ENCODE peak calls at places on chromosome 21, in six cellular contexts. One of them, this sample, is unnamed.

GRCh38 chr21:46021978-46022544 is 40.5 kb downstream of the COL6A1 start:
- DNase-seq in chondrocyte: no peak
- DNase-seq in OCI-M1: no peak
- DNase-seq in WTC11: no peak
- DNase-seq in heart right ventricle: peak
- DNase-seq in ascending aorta: peak
- DNase-seq in this sample: no peak

GRCh38 chr21:42048870-42049577 is 22.1 kb upstream of the UMODL1 start:
- DNase-seq in chondrocyte: no peak
- DNase-seq in ascending aorta: no peak
- DNase-seq in heart right ventricle: no peak
- DNase-seq in WTC11: no peak
- DNase-seq in OCI-M1: no peak
- DNase-seq in this sample: no peak

GRCh38 chr21:27326293-27326692 is 359.4 kb upstream of the ADAMTS5 start:
- DNase-seq in WTC11: no peak
- DNase-seq in OCI-M1: no peak
- DNase-seq in chondrocyte: no peak
- DNase-seq in ascending aorta: no peak
- DNase-seq in heart right ventricle: no peak
- DNase-seq in this sample: no peak

GRCh38 chr21:25934771-25935224 is 200.0 kb downstream of the GABPA start:
- DNase-seq in chondrocyte: no peak
- DNase-seq in ascending aorta: peak
- DNase-seq in OCI-M1: no peak
- DNase-seq in WTC11: no peak
- DNase-seq in heart right ventricle: peak
- DNase-seq in this sample: no peak

GRCh38 chr21:44656868-44657267 is 864 bp upstream of the KRTAP12-3 start:
- DNase-seq in heart right ventricle: no peak
- DNase-seq in ascending aorta: no peak
- DNase-seq in chondrocyte: no peak
- DNase-seq in WTC11: no peak
- DNase-seq in OCI-M1: no peak
- DNase-seq in this sample: no peak

GRCh38 chr21:43684424-43684823 is 25.1 kb downstream of the RRP1B start:
- DNase-seq in WTC11: no peak
- DNase-seq in chondrocyte: no peak
- DNase-seq in OCI-M1: no peak
- DNase-seq in heart right ventricle: no peak
- DNase-seq in ascending aorta: no peak
- DNase-seq in this sample: no peak

GRCh38 chr21:45405271-45405818 is 380 bp downstream of the COL18A1 start:
- DNase-seq in chondrocyte: peak
- DNase-seq in heart right ventricle: peak
- DNase-seq in WTC11: no peak
- DNase-seq in OCI-M1: no peak
- DNase-seq in ascending aorta: no peak
- DNase-seq in this sample: no peak

GRCh38 chr21:34932233-34932632 is 116.9 kb downstream of the RUNX1 start:
- DNase-seq in ascending aorta: no peak
- DNase-seq in heart right ventricle: no peak
- DNase-seq in chondrocyte: no peak
- DNase-seq in WTC11: no peak
- DNase-seq in OCI-M1: no peak
- DNase-seq in this sample: no peak

GRCh38 chr21:31108969-31109368 is 70.7 kb upstream of the KRTAP19-8 start:
- DNase-seq in OCI-M1: no peak
- DNase-seq in heart right ventricle: no peak
- DNase-seq in chondrocyte: no peak
- DNase-seq in ascending aorta: no peak
- DNase-seq in WTC11: no peak
- DNase-seq in this sample: no peak

GRCh38 chr21:44322621-44323325 is 16.4 kb downstream of the CFAP410 start:
- DNase-seq in ascending aorta: no peak
- DNase-seq in WTC11: no peak
- DNase-seq in OCI-M1: no peak
- DNase-seq in heart right ventricle: peak
- DNase-seq in chondrocyte: no peak
- DNase-seq in this sample: no peak

GRCh38 chr21:30138483-30138882 is 28.1 kb downstream of the CLDN17 start:
- DNase-seq in ascending aorta: no peak
- DNase-seq in chondrocyte: no peak
- DNase-seq in OCI-M1: no peak
- DNase-seq in WTC11: no peak
- DNase-seq in heart right ventricle: no peak
- DNase-seq in this sample: no peak

GRCh38 chr21:41980561-41980960 is 26.7 kb upstream of the C2CD2 start:
- DNase-seq in OCI-M1: no peak
- DNase-seq in heart right ventricle: no peak
- DNase-seq in chondrocyte: no peak
- DNase-seq in ascending aorta: no peak
- DNase-seq in WTC11: no peak
- DNase-seq in this sample: no peak

GRCh38 chr21:41611966-41612606 is 104.1 kb upstream of the TMPRSS2 start:
- DNase-seq in chondrocyte: no peak
- DNase-seq in ascending aorta: peak
- DNase-seq in WTC11: peak
- DNase-seq in heart right ventricle: no peak
- DNase-seq in OCI-M1: peak
- DNase-seq in this sample: no peak

GRCh38 chr21:41160036-41160435 is 7.9 kb upstream of the BACE2 start:
- DNase-seq in heart right ventricle: no peak
- DNase-seq in OCI-M1: no peak
- DNase-seq in chondrocyte: no peak
- DNase-seq in WTC11: no peak
- DNase-seq in ascending aorta: no peak
- DNase-seq in this sample: no peak

GRCh38 chr21:46599251-46599572 is 5.7 kb downstream of the S100B start:
- DNase-seq in chondrocyte: no peak
- DNase-seq in heart right ventricle: no peak
- DNase-seq in ascending aorta: no peak
- DNase-seq in OCI-M1: peak
- DNase-seq in WTC11: no peak
- DNase-seq in this sample: no peak

GRCh38 chr21:36127250-36127904 is 7.5 kb upstream of the CBR3 start:
- DNase-seq in ascending aorta: peak
- DNase-seq in WTC11: no peak
- DNase-seq in chondrocyte: no peak
- DNase-seq in heart right ventricle: no peak
- DNase-seq in OCI-M1: no peak
- DNase-seq in this sample: no peak

GRCh38 chr21:38267991-38268858 is 11.4 kb downstream of the KCNJ15 start:
- DNase-seq in ascending aorta: no peak
- DNase-seq in WTC11: no peak
- DNase-seq in heart right ventricle: no peak
- DNase-seq in OCI-M1: no peak
- DNase-seq in chondrocyte: no peak
- DNase-seq in this sample: no peak

GRCh38 chr21:31340499-31340898 is 3.6 kb downstream of the TIAM1 start:
- DNase-seq in ascending aorta: no peak
- DNase-seq in WTC11: no peak
- DNase-seq in heart right ventricle: no peak
- DNase-seq in chondrocyte: no peak
- DNase-seq in OCI-M1: no peak
- DNase-seq in this sample: no peak

GRCh38 chr21:14617040-14617393 is 70.9 kb upstream of the SAMSN1 start:
- DNase-seq in heart right ventricle: no peak
- DNase-seq in chondrocyte: no peak
- DNase-seq in ascending aorta: no peak
- DNase-seq in OCI-M1: no peak
- DNase-seq in WTC11: no peak
- DNase-seq in this sample: no peak

GRCh38 chr21:27240901-27241300 is 274.0 kb upstream of the ADAMTS5 start:
- DNase-seq in heart right ventricle: no peak
- DNase-seq in ascending aorta: no peak
- DNase-seq in chondrocyte: no peak
- DNase-seq in WTC11: no peak
- DNase-seq in OCI-M1: no peak
- DNase-seq in this sample: no peak

GRCh38 chr21:40255665-40256064 is 388.4 kb downstream of the PCP4 start:
- DNase-seq in WTC11: no peak
- DNase-seq in OCI-M1: no peak
- DNase-seq in chondrocyte: no peak
- DNase-seq in heart right ventricle: no peak
- DNase-seq in ascending aorta: no peak
- DNase-seq in this sample: no peak

GRCh38 chr21:17466166-17466565 is 46.7 kb upstream of the CXADR start:
- DNase-seq in ascending aorta: no peak
- DNase-seq in heart right ventricle: no peak
- DNase-seq in WTC11: no peak
- DNase-seq in OCI-M1: peak
- DNase-seq in chondrocyte: no peak
- DNase-seq in this sample: no peak

GRCh38 chr21:34129039-34129891 is 55.9 kb downstream of the MRPS6 start:
- DNase-seq in OCI-M1: no peak
- DNase-seq in ascending aorta: peak
- DNase-seq in chondrocyte: no peak
- DNase-seq in WTC11: no peak
- DNase-seq in heart right ventricle: peak
- DNase-seq in this sample: no peak

GRCh38 chr21:38220270-38220737 is 36.5 kb upstream of the KCNJ15 start:
- DNase-seq in WTC11: no peak
- DNase-seq in ascending aorta: no peak
- DNase-seq in heart right ventricle: no peak
- DNase-seq in chondrocyte: no peak
- DNase-seq in OCI-M1: peak
- DNase-seq in this sample: no peak

GRCh38 chr21:41643246-41643966 is 123.4 kb downstream of the RIPK4 start:
- DNase-seq in heart right ventricle: no peak
- DNase-seq in ascending aorta: no peak
- DNase-seq in WTC11: no peak
- DNase-seq in chondrocyte: peak
- DNase-seq in OCI-M1: no peak
- DNase-seq in this sample: no peak

GRCh38 chr21:16205527-16205926 is 475.7 kb downstream of the USP25 start:
- DNase-seq in chondrocyte: no peak
- DNase-seq in ascending aorta: no peak
- DNase-seq in OCI-M1: no peak
- DNase-seq in heart right ventricle: no peak
- DNase-seq in WTC11: no peak
- DNase-seq in this sample: no peak

GRCh38 chr21:44925027-44925755 is 4.5 kb upstream of the ITGB2 start:
- DNase-seq in chondrocyte: no peak
- DNase-seq in WTC11: no peak
- DNase-seq in OCI-M1: peak
- DNase-seq in heart right ventricle: no peak
- DNase-seq in ascending aorta: no peak
- DNase-seq in this sample: no peak

GRCh38 chr21:25562660-25563059 is 44.6 kb downstream of the MRPL39 start:
- DNase-seq in OCI-M1: no peak
- DNase-seq in WTC11: no peak
- DNase-seq in heart right ventricle: no peak
- DNase-seq in chondrocyte: no peak
- DNase-seq in ascending aorta: no peak
- DNase-seq in this sample: no peak

GRCh38 chr21:31801551-31802234 is 69.8 kb upstream of the SCAF4 start:
- DNase-seq in chondrocyte: no peak
- DNase-seq in ascending aorta: no peak
- DNase-seq in OCI-M1: no peak
- DNase-seq in heart right ventricle: no peak
- DNase-seq in WTC11: no peak
- DNase-seq in this sample: no peak

GRCh38 chr21:19553930-19554615 is 1150.5 kb upstream of the TMPRSS15 start:
- DNase-seq in ascending aorta: no peak
- DNase-seq in chondrocyte: no peak
- DNase-seq in heart right ventricle: no peak
- DNase-seq in WTC11: no peak
- DNase-seq in OCI-M1: no peak
- DNase-seq in this sample: no peak

GRCh38 chr21:32726742-32727477 is 903 bp downstream of the SYNJ1 start:
- DNase-seq in OCI-M1: peak
- DNase-seq in chondrocyte: no peak
- DNase-seq in WTC11: no peak
- DNase-seq in heart right ventricle: no peak
- DNase-seq in ascending aorta: peak
- DNase-seq in this sample: peak

GRCh38 chr21:40947713-40948112 is 100.8 kb upstream of the DSCAM start:
- DNase-seq in heart right ventricle: no peak
- DNase-seq in WTC11: peak
- DNase-seq in OCI-M1: no peak
- DNase-seq in ascending aorta: no peak
- DNase-seq in chondrocyte: no peak
- DNase-seq in this sample: no peak

GRCh38 chr21:44083631-44084291 is 23.4 kb upstream of the PWP2 start:
- DNase-seq in WTC11: no peak
- DNase-seq in heart right ventricle: no peak
- DNase-seq in chondrocyte: peak
- DNase-seq in OCI-M1: no peak
- DNase-seq in ascending aorta: peak
- DNase-seq in this sample: no peak

GRCh38 chr21:16708431-16708830 is 804.4 kb upstream of the CXADR start:
- DNase-seq in ascending aorta: no peak
- DNase-seq in chondrocyte: no peak
- DNase-seq in WTC11: no peak
- DNase-seq in heart right ventricle: no peak
- DNase-seq in OCI-M1: no peak
- DNase-seq in this sample: no peak

GRCh38 chr21:45292399-45293213 is 4.9 kb upstream of the POFUT2 start:
- DNase-seq in chondrocyte: no peak
- DNase-seq in WTC11: peak
- DNase-seq in OCI-M1: peak
- DNase-seq in heart right ventricle: peak
- DNase-seq in ascending aorta: peak
- DNase-seq in this sample: peak